ENCODE peak calls at places on chromosome 5, in seven cellular contexts. S, A, Q, X, B, G and F are unnamed samples.

GRCh38 chr5:77867914-77868313 is 91.8 kb upstream of the TBCA start:
- DNase-seq in S (no peak), B (no peak), X (no peak), Q (no peak), A (no peak), G (no peak), F (no peak)

GRCh38 chr5:37272564-37272963 is 23.4 kb upstream of the CPLANE1 start:
- DNase-seq in Q (no peak), S (no peak), X (peak; percentile 59), B (peak; percentile 84), G (peak; percentile 78), A (peak; percentile 2), F (peak; percentile 63)

GRCh38 chr5:120140510-120140909 is 323.6 kb upstream of the PRR16 start:
- DNase-seq in Q (no peak), S (no peak), B (no peak), G (no peak), A (no peak), X (no peak), F (no peak)

GRCh38 chr5:98333921-98334320 is 439.5 kb upstream of the RGMB start:
- DNase-seq in S (no peak), X (no peak), B (peak; percentile 25), A (no peak), G (no peak), Q (no peak), F (peak; percentile 17)

GRCh38 chr5:174532453-174533126 is 191.8 kb upstream of the MSX2 start:
- DNase-seq in Q (no peak), S (peak; percentile 97), X (peak; percentile 86), A (peak; percentile 98), G (peak; percentile 85), B (peak; percentile 92), F (peak; percentile 96)

GRCh38 chr5:127887282-127887681 is 184.1 kb downstream of the CCDC192 start:
- DNase-seq in X (no peak), S (no peak), A (no peak), Q (no peak), G (no peak), B (peak; percentile 41), F (peak; percentile 61)

GRCh38 chr5:130479045-130479804 is 575.0 kb downstream of the CHSY3 start:
- DNase-seq in A (no peak), X (no peak), S (no peak), B (peak; percentile 32), G (no peak), Q (no peak), F (peak; percentile 8)

GRCh38 chr5:104345513-104345823 is 782.9 kb upstream of the NUDT12 start:
- DNase-seq in B (no peak), Q (no peak), S (no peak), G (no peak), X (no peak), A (no peak), F (no peak)

GRCh38 chr5:161734741-161735140 is 49.2 kb downstream of the GABRA6 start:
- DNase-seq in G (no peak), A (no peak), B (no peak), X (no peak), S (no peak), Q (no peak), F (no peak)

GRCh38 chr5:139150359-139150999 is 47.7 kb downstream of the SIL1 start:
- DNase-seq in A (no peak), X (no peak), G (no peak), Q (no peak), B (no peak), S (no peak), F (no peak)

GRCh38 chr5:114471529-114471928 is 109.7 kb downstream of the KCNN2 start:
- DNase-seq in B (no peak), A (no peak), G (no peak), X (no peak), S (no peak), Q (no peak), F (no peak)

GRCh38 chr5:137753227-137753985 is 757 bp downstream of the HNRNPA0 start:
- DNase-seq in X (peak; percentile 49), S (no peak), A (no peak), G (peak; percentile 92), B (no peak), Q (peak; percentile 93), F (no peak)

GRCh38 chr5:68433921-68434879 is 218.6 kb downstream of the PIK3R1 start:
- DNase-seq in B (peak; percentile 78), X (peak; percentile 85), Q (peak; percentile 95), G (peak; percentile 95), S (peak; percentile 84), A (peak; percentile 96), F (peak; percentile 96)

GRCh38 chr5:71938886-71939285 is 168.4 kb upstream of the MAP1B start:
- DNase-seq in A (no peak), G (peak; percentile 80), Q (no peak), B (peak; percentile 75), X (peak; percentile 71), S (no peak), F (peak; percentile 88)

GRCh38 chr5:157072508-157072907 is 13.6 kb upstream of the HAVCR1 start:
- DNase-seq in X (no peak), A (no peak), G (no peak), Q (no peak), S (no peak), B (peak; percentile 64), F (no peak)

GRCh38 chr5:135400866-135401265 is 1.8 kb upstream of the MACROH2A1 start:
- DNase-seq in X (no peak), A (no peak), B (no peak), Q (no peak), G (no peak), S (no peak), F (no peak)

GRCh38 chr5:121174351-121174750 is 677.3 kb upstream of the FTMT start:
- DNase-seq in X (no peak), G (no peak), S (peak; percentile 54), Q (no peak), B (no peak), A (peak; percentile 1), F (no peak)

GRCh38 chr5:159094745-159095144 is 5.0 kb downstream of the EBF1 start:
- DNase-seq in B (peak; percentile 65), A (peak; percentile 69), X (peak; percentile 50), G (no peak), Q (peak; percentile 81), S (peak; percentile 85), F (peak; percentile 57)
- H3K4me3 ChIP-seq in B (no peak overlapping the region), A (no peak overlapping the region), X (peak overlapping the region; percentile 20), G (no peak overlapping the region), Q (peak overlapping the region; percentile 18), S (no peak overlapping the region), F (no peak overlapping the region)

GRCh38 chr5:9104576-9105339 is 441.1 kb downstream of the SEMA5A start:
- DNase-seq in B (no peak), Q (no peak), A (peak; percentile 55), G (no peak), S (peak; percentile 38), X (no peak), F (no peak)

GRCh38 chr5:9098990-9099389 is 446.9 kb downstream of the SEMA5A start:
- DNase-seq in B (no peak), A (no peak), Q (no peak), S (no peak), G (no peak), X (no peak), F (no peak)

GRCh38 chr5:9094582-9094981 is 451.3 kb downstream of the SEMA5A start:
- DNase-seq in Q (no peak), X (no peak), B (no peak), A (peak; percentile 61), G (no peak), S (no peak), F (no peak)

GRCh38 chr5:9099681-9100080 is 446.2 kb downstream of the SEMA5A start:
- DNase-seq in S (no peak), A (no peak), X (no peak), B (peak; percentile 35), G (no peak), Q (no peak), F (no peak)
- TF ChIP-seq CTCF in S (no peak), A (no peak), X (no peak), B (peak; percentile 51), G (no peak), Q (no peak), F (no peak)

GRCh38 chr5:33303696-33304095 is 137.1 kb upstream of the TARS1 start:
- DNase-seq in B (no peak), X (no peak), G (no peak), S (no peak), Q (no peak), A (no peak), F (no peak)

GRCh38 chr5:33306758-33307157 is 134.0 kb upstream of the TARS1 start:
- DNase-seq in B (no peak), S (no peak), Q (no peak), G (no peak), A (no peak), X (no peak), F (no peak)

GRCh38 chr5:33309076-33309475 is 131.7 kb upstream of the TARS1 start:
- DNase-seq in B (no peak), S (no peak), G (no peak), X (no peak), A (no peak), Q (no peak), F (no peak)

GRCh38 chr5:33309780-33310345 is 130.9 kb upstream of the TARS1 start:
- DNase-seq in G (no peak), A (no peak), S (no peak), B (no peak), Q (no peak), X (no peak), F (no peak)

DNA sequence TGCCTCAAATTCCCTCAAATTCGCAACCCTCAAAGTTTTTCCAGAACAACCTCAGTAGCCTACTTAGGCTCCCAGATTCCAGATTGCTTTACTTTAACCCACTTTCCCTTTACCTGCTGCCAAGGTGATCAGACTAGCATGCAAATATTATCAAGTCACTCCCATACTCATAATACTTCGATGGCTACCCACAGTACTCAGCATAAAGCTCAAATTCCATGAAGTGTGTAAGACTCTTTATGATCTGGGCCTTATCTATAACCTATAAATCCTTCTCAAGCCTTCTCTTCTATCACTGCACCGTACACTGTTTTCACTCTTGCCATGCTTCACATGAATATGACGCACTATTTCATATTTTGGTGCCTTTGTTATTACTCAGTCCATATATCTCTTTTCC is 135.2 kb upstream of the TARS1 start:
- DNase-seq in X (no peak), S (no peak), Q (no peak), B (no peak), A (no peak), G (no peak), F (no peak)
- H3K27me3 ChIP-seq in X (no peaks in the 10 kb centered on the region), S (no peaks in the 10 kb centered on the region), Q (no peaks in the 10 kb centered on the region), B (no peaks in the 10 kb centered on the region), A (no peaks in the 10 kb centered on the region), G (no peaks in the 10 kb centered on the region), F (no peaks in the 10 kb centered on the region)

GRCh38 chr5:64873441-64873840 is 104.7 kb downstream of the CWC27 start:
- DNase-seq in X (no peak), G (no peak), Q (no peak), A (no peak), B (no peak), S (no peak), F (no peak)

GRCh38 chr5:64874753-64875152 is 106.0 kb downstream of the CWC27 start:
- DNase-seq in G (no peak), S (peak; percentile 71), A (no peak), B (no peak), Q (no peak), X (no peak), F (no peak)

GRCh38 chr5:64872044-64872443 is 103.3 kb downstream of the CWC27 start:
- DNase-seq in S (no peak), A (peak; percentile 50), B (peak; percentile 42), X (no peak), Q (no peak), G (no peak), F (peak; percentile 60)

DNA sequence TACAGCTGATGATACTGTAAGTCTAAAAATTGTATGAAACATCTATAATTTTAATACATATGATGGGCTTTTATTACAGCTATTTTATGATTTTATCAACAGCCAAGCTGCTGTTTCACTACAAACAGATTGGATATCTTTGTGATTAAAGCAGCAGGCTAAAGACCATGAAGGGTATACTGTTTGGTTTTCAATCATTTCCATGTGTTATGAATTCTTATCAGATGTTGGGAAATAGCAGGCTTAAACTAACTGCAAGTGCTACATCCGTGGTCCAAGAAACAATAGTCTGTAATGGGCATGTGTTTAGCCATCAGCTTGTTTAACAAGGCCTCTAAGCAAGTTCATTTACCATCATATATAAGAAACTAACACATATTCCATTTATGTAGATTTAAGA is 107.5 kb downstream of the CWC27 start:
- DNase-seq in B (no peak), G (no peak), X (no peak), S (no peak), A (no peak), Q (no peak), F (no peak)
- H3K4me3 ChIP-seq in B (no peak overlapping the region), G (no peak overlapping the region), X (no peak overlapping the region), S (no peak overlapping the region), A (no peak overlapping the region), Q (no peak overlapping the region), F (no peak overlapping the region)